ENCODE peak calls at places on chromosomes 11 and 22, in eight cellular contexts. D is PC-3; A is DND-41; L is transverse colon; N is stimulated activated CD8-positive, alpha-beta memory T cell treated with anti-CD3 and anti-CD28 coated beads, Interleukin-15, amount 100 ng/mL, for 1 hour; I is WTC11; F is heart right ventricle; X is T follicular helper cell. Y is an unnamed sample.
A peak's percentile ranks its signal among the peaks of the same experiment; 100 is the strongest.

GRCh38 chr11:69430566-69430965 is 50.9 kb upstream of the LINC01488 start:
- DNase-seq in A (no peak), I (no peak), L (no peak), F (no peak), X (no peak), D (no peak), N (no peak), Y (no peak)

GRCh38 chr11:69950120-69950519 is 128.0 kb upstream of the ANO1 start:
- DNase-seq in I (peak; percentile 89), F (no peak), L (peak; percentile 18), A (peak; percentile 10), D (peak; percentile 72), X (no peak), N (no peak), Y (no peak)

GRCh38 chr11:69510471-69511357 is 29.3 kb downstream of the LINC01488 start:
- DNase-seq in D (peak; percentile 51), N (no peak), F (no peak), X (no peak), L (no peak), A (no peak), I (no peak), Y (no peak)

GRCh38 chr11:1292644-1293618 is 16.5 kb downstream of the TOLLIP start:
- DNase-seq in I (no peak), N (no peak), X (no peak), D (no peak), F (no peak), L (peak; percentile 5), A (no peak), Y (no peak)

GRCh38 chr11:119209186-119209585 is 3.0 kb downstream of the CBL start:
- DNase-seq in F (no peak), I (no peak), A (no peak), N (no peak), D (no peak), X (no peak), L (no peak), Y (no peak)

GRCh38 chr11:113457784-113458183 is 17.4 kb downstream of the DRD2 start:
- DNase-seq in I (peak; percentile 30), F (no peak), N (no peak), L (peak; percentile 27), D (no peak), X (no peak), A (no peak), Y (no peak)

GRCh38 chr11:13939952-13940610 is 22.4 kb upstream of the SPON1 start:
- DNase-seq in N (no peak), D (peak; percentile 85), I (no peak), A (no peak), L (no peak), F (no peak), X (no peak), Y (no peak)

GRCh38 chr11:21289686-21290085 is 620.3 kb downstream of the NELL1 start:
- DNase-seq in F (no peak), L (no peak), I (peak; percentile 21), X (no peak), N (no peak), A (no peak), D (no peak), Y (no peak)

GRCh38 chr11:103488579-103488978 is 379.4 kb downstream of the DYNC2H1 start:
- DNase-seq in L (no peak), A (no peak), N (no peak), F (no peak), I (no peak), D (no peak), X (no peak), Y (no peak)

GRCh38 chr11:64845125-64845735 is 777 bp upstream of the CDC42BPG start:
- DNase-seq in N (no peak), D (no peak), A (no peak), L (peak; percentile 39), F (no peak), I (no peak), X (no peak), Y (no peak)

GRCh38 chr22:37163618-37164534 is 14.2 kb upstream of the IL2RB start:
- DNase-seq in F (no peak), I (no peak), D (no peak), N (no peak), L (no peak), X (no peak), A (no peak), Y (no peak)

GRCh38 chr11:38460901-38461300 is 1862.9 kb upstream of the RAG2 start:
- DNase-seq in D (peak; percentile 88), A (no peak), L (no peak), N (no peak), F (no peak), I (no peak), X (no peak), Y (no peak)

GRCh38 chr11:33613404-33613803 is 87.2 kb downstream of the C11orf91 start:
- DNase-seq in X (no peak), A (no peak), I (no peak), F (no peak), N (no peak), L (no peak), D (no peak), Y (no peak)

GRCh38 chr11:8959546-8960166 is 4.6 kb downstream of the TMEM9B start:
- DNase-seq in X (no peak), F (no peak), I (peak; percentile 16), N (no peak), L (peak; percentile 15), A (peak; percentile 34), D (peak; percentile 73), Y (no peak)

GRCh38 chr11:90235536-90235935 is 12.7 kb upstream of the CHORDC1 start:
- DNase-seq in L (no peak), N (no peak), X (no peak), I (no peak), D (no peak), A (no peak), F (no peak), Y (no peak)

GRCh38 chr22:35480143-35480542 is 60.5 kb upstream of the RASD2 start:
- DNase-seq in I (no peak), A (no peak), N (no peak), D (peak; percentile 9), X (no peak), F (peak; percentile 51), L (peak; percentile 71), Y (no peak)

GRCh38 chr11:104934594-104934993 is 33.8 kb downstream of the CASP4 start:
- DNase-seq in X (no peak), I (no peak), N (no peak), F (no peak), L (no peak), A (peak; percentile 36), D (no peak), Y (no peak)

GRCh38 chr22:38871360-38872171 is 450 bp downstream of the CBX6 start:
- DNase-seq in A (peak; percentile 37), F (no peak), I (no peak), X (no peak), D (no peak), L (no peak), N (no peak), Y (no peak)

GRCh38 chr11:95593101-95593500 is 196.5 kb downstream of the FAM76B start:
- DNase-seq in N (no peak), X (no peak), A (no peak), D (no peak), I (no peak), L (no peak), F (peak; percentile 10), Y (no peak)

GRCh38 chr11:70107756-70108155 is 29.6 kb downstream of the ANO1 start:
- DNase-seq in A (no peak), D (no peak), L (no peak), F (peak; percentile 3), I (no peak), X (no peak), N (no peak), Y (no peak)

GRCh38 chr11:57428643-57429042 is 1.7 kb upstream of the SLC43A3 start:
- DNase-seq in X (no peak), N (no peak), A (no peak), F (no peak), I (no peak), L (no peak), D (no peak), Y (no peak)

GRCh38 chr11:108494182-108494581 is 4.0 kb downstream of the POGLUT3 start:
- DNase-seq in A (no peak), X (no peak), N (no peak), L (no peak), F (no peak), D (no peak), I (no peak), Y (no peak)

GRCh38 chr11:81368192-81368591 is 1365.5 kb downstream of the FAM181B start:
- DNase-seq in X (no peak), A (no peak), D (no peak), L (no peak), N (no peak), I (no peak), F (no peak), Y (no peak)

GRCh38 chr11:116170526-116171120 is 602.2 kb downstream of the BUD13 start:
- DNase-seq in F (no peak), D (no peak), I (peak; percentile 41), L (peak; percentile 25), X (no peak), N (no peak), A (no peak), Y (no peak)

Y was measured in T-helper 22 cell.